ENCODE peak calls at places on chromosomes 3 and 15, in ten cellular contexts. Y is NCI-H1436; N is T47D; F is activated naive CD4-positive, alpha-beta T cell treated with anti-CD3 and anti-CD28 coated beads, Interleukin-2, amount 10 ng/mL, durations not matched to agents 7 days and 5 days; O is HS-5; Q is non-pigmented ciliary epithelial cell; J is thyroid gland; T is iris pigment epithelial cell; A is SJSA1; D is C1 segment of cervical spinal cord. P is an unnamed sample.

GRCh38 chr3:185583925-185584324 is 2.2 kb upstream of the SENP2 start:
- DNase-seq in Y (no peak), N (no peak), F (no peak), O (no peak), Q (no peak), J (no peak), T (no peak), A (no peak), D (no peak), P (no peak)

GRCh38 chr3:172138031-172138538 is 98.7 kb downstream of the FNDC3B start:
- DNase-seq in Y (no peak), N (peak), F (no peak), O (no peak), Q (no peak), J (no peak), T (peak), A (no peak), D (no peak), P (no peak)

GRCh38 chr3:16515885-16516420 is 2.5 kb upstream of the RFTN1 start:
- DNase-seq in Y (no peak), N (no peak), F (no peak), O (no peak), Q (no peak), J (no peak), T (no peak), A (no peak), D (no peak), P (no peak)

GRCh38 chr3:6657591-6657990 is 203.3 kb upstream of the GRM7 start:
- DNase-seq in Y (no peak), N (no peak), F (no peak), O (no peak), Q (no peak), J (no peak), T (no peak), A (no peak), D (no peak), P (no peak)

GRCh38 chr15:39597751-39598185 is 16.9 kb downstream of the THBS1 start:
- DNase-seq in Y (no peak), N (no peak), F (no peak), O (no peak), Q (no peak), J (no peak), T (no peak), A (peak), D (no peak), P (no peak)

GRCh38 chr15:78179906-78180305 is 30.7 kb downstream of the IDH3A start:
- DNase-seq in Y (no peak), N (no peak), F (no peak), O (no peak), Q (no peak), J (no peak), T (no peak), A (no peak), D (no peak), P (no peak)

GRCh38 chr15:25763206-25763880 is 99.8 kb downstream of the ATP10A start:
- DNase-seq in Y (no peak), N (no peak), F (no peak), O (no peak), Q (no peak), J (no peak), T (no peak), A (no peak), D (no peak), P (no peak)

GRCh38 chr3:85360742-85361387 is 402.1 kb downstream of the CADM2 start:
- DNase-seq in Y (peak), N (peak), F (peak), O (peak), Q (peak), J (peak), T (peak), A (no peak), D (peak), P (no peak)

GRCh38 chr15:57376695-57377477 is 581 bp downstream of the CGNL1 start:
- DNase-seq in Y (peak), N (no peak), F (no peak), O (no peak), Q (no peak), J (peak), T (peak), A (peak), D (peak), P (no peak)

GRCh38 chr3:151837057-151837456 is 23.1 kb downstream of the AADAC start:
- DNase-seq in Y (no peak), N (peak), F (no peak), O (peak), Q (peak), J (no peak), T (peak), A (peak), D (no peak), P (no peak)

GRCh38 chr3:126133606-126134005 is 46.8 kb downstream of the ALDH1L1 start:
- DNase-seq in Y (no peak), N (no peak), F (no peak), O (no peak), Q (no peak), J (no peak), T (no peak), A (no peak), D (no peak), P (no peak)

GRCh38 chr3:9820944-9821343 is 10.9 kb downstream of the TTLL3 start:
- DNase-seq in Y (no peak), N (peak), F (no peak), O (no peak), Q (no peak), J (no peak), T (peak), A (no peak), D (no peak), P (no peak)

GRCh38 chr15:20348900-20349773 is 192.5 kb downstream of the GOLGA6L6 start:
- DNase-seq in Y (no peak), N (no peak), F (no peak), O (no peak), Q (no peak), J (no peak), T (no peak), A (no peak), D (no peak), P (no peak)

GRCh38 chr3:72892081-72892763 is 4.4 kb downstream of the GXYLT2 start:
- DNase-seq in Y (no peak), N (no peak), F (no peak), O (peak), Q (peak), J (peak), T (peak), A (peak), D (peak), P (no peak)

GRCh38 chr15:40845511-40846284 is 1.9 kb downstream of the SPINT1 start:
- DNase-seq in Y (no peak), N (peak), F (no peak), O (no peak), Q (no peak), J (peak), T (no peak), A (no peak), D (no peak), P (no peak)

GRCh38 chr15:73982251-73982962 is 9.7 kb downstream of the STOML1 start:
- DNase-seq in Y (no peak), N (no peak), F (peak), O (no peak), Q (no peak), J (peak), T (peak), A (peak), D (peak), P (no peak)

GRCh38 chr15:73677146-73677607 is 7.0 kb upstream of the CD276 start:
- DNase-seq in Y (peak), N (peak), F (peak), O (no peak), Q (no peak), J (peak), T (peak), A (peak), D (no peak), P (no peak)

GRCh38 chr15:33068007-33068441 is 126.5 kb downstream of the FMN1 start:
- DNase-seq in Y (no peak), N (peak), F (no peak), O (no peak), Q (no peak), J (peak), T (no peak), A (peak), D (peak), P (no peak)

GRCh38 chr15:101149864-101150722 is 101.8 kb downstream of the CHSY1 start:
- DNase-seq in Y (no peak), N (no peak), F (no peak), O (no peak), Q (no peak), J (no peak), T (no peak), A (no peak), D (no peak), P (no peak)

GRCh38 chr3:98770261-98771039 is 7.3 kb downstream of the ST3GAL6 start:
- DNase-seq in Y (no peak), N (peak), F (peak), O (no peak), Q (no peak), J (peak), T (no peak), A (no peak), D (peak), P (no peak)

GRCh38 chr3:42502429-42503250 is at the start of gene VIPR1:
- DNase-seq in Y (peak), N (peak), F (peak), O (no peak), Q (no peak), J (peak), T (no peak), A (no peak), D (peak), P (peak)

GRCh38 chr3:115487972-115488371 is 135.3 kb upstream of the GAP43 start:
- DNase-seq in Y (no peak), N (no peak), F (no peak), O (no peak), Q (no peak), J (no peak), T (no peak), A (no peak), D (no peak), P (no peak)

GRCh38 chr3:159620281-159620680 is 368.4 kb upstream of the IL12A start:
- DNase-seq in Y (no peak), N (no peak), F (no peak), O (no peak), Q (no peak), J (no peak), T (no peak), A (peak), D (peak), P (no peak)

GRCh38 chr3:195394024-195394423 is 48.8 kb downstream of the ACAP2 start:
- DNase-seq in Y (no peak), N (no peak), F (no peak), O (no peak), Q (no peak), J (no peak), T (no peak), A (no peak), D (no peak), P (peak)

GRCh38 chr15:68256675-68257450 is 20.7 kb upstream of the FEM1B start:
- DNase-seq in Y (peak), N (peak), F (peak), O (no peak), Q (no peak), J (peak), T (peak), A (no peak), D (peak), P (peak)

GRCh38 chr3:176974303-176974702 is 223.0 kb downstream of the TBL1XR1 start:
- DNase-seq in Y (no peak), N (peak), F (no peak), O (no peak), Q (no peak), J (no peak), T (no peak), A (no peak), D (no peak), P (no peak)

GRCh38 chr3:155676252-155676981 is 68.5 kb downstream of the PLCH1 start:
- DNase-seq in Y (no peak), N (peak), F (no peak), O (no peak), Q (no peak), J (no peak), T (peak), A (peak), D (no peak), P (no peak)

GRCh38 chr15:98809273-98809672 is 160.9 kb downstream of the IGF1R start:
- DNase-seq in Y (no peak), N (no peak), F (no peak), O (no peak), Q (no peak), J (peak), T (no peak), A (no peak), D (no peak), P (no peak)

GRCh38 chr15:93217343-93217742 is 128.3 kb upstream of the RGMA start:
- DNase-seq in Y (no peak), N (peak), F (no peak), O (no peak), Q (no peak), J (no peak), T (no peak), A (no peak), D (no peak), P (no peak)

GRCh38 chr3:119849126-119849525 is 67.2 kb downstream of the NR1I2 start:
- DNase-seq in Y (no peak), N (no peak), F (no peak), O (no peak), Q (no peak), J (no peak), T (no peak), A (no peak), D (no peak), P (no peak)

GRCh38 chr3:156449712-156450574 is 105.0 kb downstream of the SSR3 start:
- DNase-seq in Y (no peak), N (peak), F (no peak), O (no peak), Q (no peak), J (peak), T (peak), A (no peak), D (no peak), P (no peak)

GRCh38 chr3:59572106-59572505 is 522.3 kb upstream of the CFAP20DC start:
- DNase-seq in Y (no peak), N (no peak), F (no peak), O (no peak), Q (no peak), J (no peak), T (peak), A (no peak), D (no peak), P (no peak)

GRCh38 chr3:141039573-141039972 is 11.6 kb upstream of the SPSB4 start:
- DNase-seq in Y (no peak), N (no peak), F (no peak), O (no peak), Q (no peak), J (no peak), T (no peak), A (no peak), D (no peak), P (no peak)

P was measured in GM12891.